ENCODE peak calls at places on chromosomes 3 and 15, in ten cellular contexts. O is endothelial cell of umbilical vein, M is keratinocyte, L is HepG2, F is PC-3, W is PC-9, E is GM23338, P is GM23248, Q is fibroblast of lung, R is hepatocyte. J is an unnamed sample.
A peak's percentile ranks its signal among the peaks of the same experiment; 100 is the strongest.

GRCh38 chr15:57792729-57793449 is 86.4 kb downstream of the POLR2M start:
- DNase-seq in L (no peak), F (peak; percentile 61), O (no peak), M (no peak), W (no peak), Q (no peak), E (no peak), P (peak; percentile 11), R (peak; percentile 52), J (no peak)

GRCh38 chr3:195823998-195824397 is 12.3 kb upstream of the MUC4 start:
- DNase-seq in W (peak; percentile 77), P (peak; percentile 42), Q (no peak), O (no peak), M (no peak), L (no peak), R (no peak), E (no peak), F (peak; percentile 69), J (no peak)

GRCh38 chr15:88243895-88244787 is 12.4 kb downstream of the NTRK3 start:
- DNase-seq in L (peak; percentile 28), M (no peak), F (peak; percentile 42), Q (peak; percentile 27), P (peak; percentile 48), R (peak; percentile 40), E (peak; percentile 71), W (no peak), O (peak; percentile 22), J (peak; percentile 51)

GRCh38 chr3:17494117-17494809 is 248.2 kb downstream of the TBC1D5 start:
- DNase-seq in R (no peak), W (no peak), E (peak; percentile 24), O (no peak), F (no peak), P (no peak), Q (no peak), L (no peak), M (no peak), J (peak; percentile 87)

GRCh38 chr3:45499529-45499928 is 95.0 kb upstream of the LIMD1 start:
- DNase-seq in P (peak; percentile 64), F (peak; percentile 72), M (no peak), R (peak; percentile 34), E (peak; percentile 20), O (peak; percentile 66), Q (peak; percentile 79), L (peak; percentile 12), W (peak; percentile 4), J (peak; percentile 34)

GRCh38 chr3:48897401-48898376 is 993 bp downstream of the SLC25A20 start:
- DNase-seq in F (peak; percentile 32), R (peak; percentile 36), O (no peak), P (peak; percentile 7), W (no peak), M (no peak), L (peak; percentile 89), Q (peak; percentile 7), E (no peak), J (no peak)

GRCh38 chr3:25463850-25464418 is 35.9 kb downstream of the RARB start:
- DNase-seq in O (no peak), F (no peak), E (no peak), M (no peak), L (no peak), Q (peak; percentile 75), W (no peak), P (no peak), R (no peak), J (no peak)

GRCh38 chr15:55823191-55823670 is 80.3 kb upstream of the PRTG start:
- DNase-seq in M (no peak), Q (peak; percentile 94), O (peak; percentile 83), L (no peak), P (peak; percentile 62), W (no peak), R (peak; percentile 17), F (no peak), E (no peak), J (peak; percentile 86)

GRCh38 chr15:48696627-48697312 is 51.3 kb upstream of the FBN1 start:
- DNase-seq in R (no peak), F (peak; percentile 34), P (peak; percentile 63), L (no peak), Q (no peak), W (no peak), O (peak; percentile 33), M (no peak), E (peak; percentile 33), J (peak; percentile 17)

DNA sequence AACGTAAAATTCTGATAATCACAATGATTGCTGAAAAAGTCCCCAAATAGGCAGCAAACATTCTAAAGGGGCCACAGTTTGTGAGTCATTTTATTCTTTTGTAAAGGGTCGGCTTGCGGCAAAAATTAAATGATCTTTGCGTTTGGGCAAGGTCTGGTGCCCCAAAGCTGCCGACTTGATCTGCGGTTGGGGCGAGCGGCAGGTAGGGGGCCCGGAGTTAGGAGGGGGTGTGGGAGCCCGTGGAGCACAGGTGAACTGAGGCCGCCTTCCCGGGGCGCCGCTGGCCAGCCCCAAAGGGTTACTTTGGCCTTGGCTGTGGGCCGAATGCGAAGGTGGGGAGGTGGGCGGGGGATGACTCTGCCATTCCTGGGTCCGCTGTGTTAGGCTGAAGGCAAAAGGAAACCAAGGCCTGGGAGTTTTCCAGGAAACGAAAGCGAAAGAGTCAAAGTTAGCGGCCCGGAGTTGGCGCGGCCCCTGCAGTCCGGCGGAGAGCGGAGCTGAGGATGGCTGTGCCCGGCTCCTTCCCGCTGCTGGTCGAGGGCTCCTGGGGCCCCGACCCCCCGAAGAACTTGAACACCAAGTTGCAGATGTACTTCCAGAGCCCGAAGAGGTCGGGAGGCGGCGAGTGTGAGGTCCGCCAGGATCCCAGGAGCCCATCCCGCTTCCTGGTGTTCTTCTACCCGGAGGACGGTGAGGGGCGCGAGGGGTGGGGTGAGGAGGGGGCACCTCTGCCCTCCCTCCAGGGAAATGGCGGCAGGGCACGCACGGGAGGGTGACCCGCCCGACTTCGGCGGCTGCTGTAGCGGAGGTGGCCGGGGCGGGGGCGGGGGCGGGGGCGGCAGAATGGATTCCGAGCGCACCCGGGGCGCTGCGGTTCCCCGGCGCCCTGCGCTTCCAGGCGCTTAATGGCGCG is at the start of gene PARP14:
- DNase-seq in M (no peak), R (peak; percentile 82), L (peak; percentile 55), E (peak; percentile 89), Q (peak; percentile 78), O (peak; percentile 77), P (peak; percentile 85), W (peak; percentile 71), F (peak; percentile 77), J (peak; percentile 75)
- TF ChIP-seq EZH2 in M (no peak), R (no peak), L (no peak), E (no peak), Q (no peak), O (no peak), P (no peak), W (no peak), F (no peak), J (no peak)

DNA sequence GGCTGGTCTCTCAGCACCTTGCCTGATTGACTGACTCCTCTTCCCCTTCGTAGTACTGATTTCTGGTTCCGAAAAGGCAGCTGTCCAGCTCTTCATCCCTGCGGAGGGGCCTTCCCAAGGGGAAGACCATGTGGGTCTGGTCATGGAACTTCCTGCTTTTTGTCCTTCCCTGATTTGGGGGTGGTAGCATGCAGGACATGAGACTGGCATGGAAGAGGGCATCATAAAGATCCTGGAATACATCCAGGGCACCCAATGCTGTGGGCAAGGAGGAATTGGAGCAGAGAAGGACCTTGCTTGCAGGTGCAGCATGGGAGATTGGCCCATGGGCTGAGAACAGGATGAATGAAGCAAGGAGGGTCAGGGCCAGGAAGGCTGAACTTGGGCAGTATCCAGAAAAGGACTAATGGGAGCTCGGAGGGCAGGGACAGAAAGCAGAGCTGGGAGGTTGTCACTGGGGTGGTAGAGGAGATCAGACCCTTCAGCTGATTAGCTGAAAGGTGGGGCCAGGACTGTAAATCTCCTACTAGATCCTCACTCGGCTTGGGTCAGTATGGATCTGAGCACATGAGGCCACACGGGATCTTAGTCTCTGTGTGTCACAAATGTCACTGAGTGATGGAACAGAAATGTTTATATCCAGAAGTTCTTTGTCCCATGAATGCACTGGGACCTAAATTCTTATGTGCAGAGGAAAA is 59.5 kb downstream of the AMOTL2 start:
- DNase-seq in R (no peak), P (peak; percentile 49), M (no peak), L (no peak), F (no peak), E (no peak), W (no peak), Q (no peak), O (no peak), J (no peak)
- H3K4me3 ChIP-seq in R (no peak overlapping the region), P (peak overlapping the region; percentile 8), M (no peak overlapping the region), L (no peak overlapping the region), F (no peak overlapping the region), E (no peak overlapping the region), W (peak overlapping the region; percentile 99), Q (peak overlapping the region; percentile 5), O (peak overlapping the region; percentile 0), J (no peak overlapping the region)

DNA sequence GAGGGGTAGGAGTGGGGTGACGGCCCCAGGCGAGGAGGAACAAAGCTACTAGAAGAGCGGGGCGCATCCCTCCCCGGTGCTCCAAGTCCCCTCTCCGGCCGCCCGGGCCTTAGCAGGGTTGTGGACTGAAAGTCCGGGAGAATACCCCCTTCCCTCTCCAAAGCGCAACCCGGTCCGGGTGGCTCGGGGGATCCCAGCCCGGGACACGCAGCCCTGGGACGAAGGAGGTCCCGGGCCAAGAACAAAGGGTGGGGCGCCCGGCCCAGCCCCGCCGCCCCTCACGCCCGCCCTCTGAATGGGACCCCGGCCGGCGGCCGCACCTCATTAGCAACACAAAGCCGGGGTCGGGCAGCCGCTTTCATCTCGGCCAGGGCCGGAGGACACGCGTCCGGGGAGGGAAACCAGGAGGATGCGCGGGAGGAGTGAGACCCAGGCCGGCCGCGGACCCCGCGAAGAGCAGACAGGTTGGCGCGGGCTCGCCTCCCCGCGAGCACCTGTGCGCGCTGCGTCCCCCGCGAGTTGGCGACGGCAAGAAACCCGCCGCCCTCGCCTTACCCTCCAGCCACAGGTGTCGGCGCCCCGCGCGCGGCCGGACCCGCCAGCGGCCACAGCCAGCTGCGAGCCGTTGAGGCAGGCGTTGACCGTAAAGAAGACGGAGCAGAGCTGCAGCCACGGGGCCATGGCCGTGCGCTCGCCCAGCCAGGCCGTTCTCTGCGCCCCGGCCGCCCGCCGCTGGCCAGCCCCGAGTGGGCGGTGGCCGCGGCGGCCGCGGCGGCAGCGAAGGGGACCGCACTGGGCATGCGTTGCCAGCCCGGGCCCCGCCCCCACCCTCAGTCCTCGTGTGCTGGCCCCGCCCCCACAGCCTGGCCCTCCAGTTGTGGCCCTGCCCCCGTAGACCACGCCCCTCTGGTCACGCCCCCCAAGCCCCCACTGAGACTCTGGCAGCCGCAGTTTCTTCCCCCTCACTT is at the start of gene IL17RD:
- DNase-seq in R (peak; percentile 95), O (peak; percentile 74), M (no peak), P (peak; percentile 93), L (peak; percentile 37), Q (peak; percentile 76), E (peak; percentile 96), F (peak; percentile 82), W (peak; percentile 72), J (peak; percentile 74)
- TF ChIP-seq EZH2 in R (no peak), O (peak; percentile 98), M (peak; percentile 8), P (no peak), L (peak; percentile 78), Q (peak; percentile 46), E (no peak), F (peak; percentile 58), W (no peak), J (no peak)

DNA sequence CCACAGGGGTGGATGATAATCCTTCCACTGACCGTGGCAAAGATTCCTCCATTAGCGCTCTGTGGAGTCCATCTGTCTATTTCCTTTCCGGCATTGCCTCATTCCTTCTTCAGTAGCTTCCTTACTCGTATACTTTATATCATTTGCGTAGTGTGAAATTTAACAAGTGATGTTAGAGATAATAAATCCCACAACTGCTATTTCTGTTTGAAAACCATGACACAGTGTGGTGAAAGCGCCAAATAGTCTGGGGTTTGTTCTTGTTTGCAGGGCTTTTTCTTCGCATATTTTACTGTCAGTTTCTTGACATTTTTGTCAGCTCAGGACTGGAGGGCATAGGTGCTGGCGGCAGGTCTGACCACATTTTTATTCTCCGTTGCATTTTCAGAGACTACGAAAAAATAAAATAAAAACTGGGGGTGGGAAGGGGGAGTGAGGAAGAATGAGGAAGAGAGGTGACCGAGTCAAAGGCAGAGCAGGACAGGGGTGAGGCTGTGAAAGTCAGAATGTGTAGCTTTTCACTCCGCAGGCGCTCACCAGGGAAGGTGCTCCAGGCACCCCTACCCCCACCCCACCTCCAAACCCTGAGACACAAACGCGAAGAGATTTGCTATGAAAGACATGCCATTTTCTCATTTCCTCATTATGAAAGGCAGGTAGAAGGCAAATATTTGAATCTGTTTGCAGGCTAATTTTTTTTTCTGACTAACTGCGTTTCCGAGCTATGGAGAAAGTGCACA is 965.0 kb downstream of the MCTP2 start:
- DNase-seq in L (no peak), Q (no peak), O (no peak), R (peak; percentile 14), F (peak; percentile 27), E (peak; percentile 4), M (no peak), W (peak; percentile 9), P (no peak), J (peak; percentile 28)
- H3K4me3 ChIP-seq in L (no peak overlapping the region), Q (no peak overlapping the region), O (no peak overlapping the region), R (no peak overlapping the region), F (peak overlapping the region; percentile 68), E (no peak overlapping the region), M (peak overlapping the region; percentile 57), W (peak overlapping the region; percentile 42), P (no peak overlapping the region), J (peak overlapping the region; percentile 9)